ENCODE peak calls at places on chromosome 20, in four cellular contexts. One of them, this sample, is unnamed.

GRCh38 chr20:11271920-11272594 is 598.3 kb upstream of the JAG1 start:
- DNase-seq in right cardiac atrium: no peak
- DNase-seq in Karpas-422: no peak
- DNase-seq in PC-9: no peak
- DNase-seq in this sample: no peak

GRCh38 chr20:36546111-36546736 is 4.9 kb downstream of the MYL9 start:
- DNase-seq in PC-9: no peak
- DNase-seq in right cardiac atrium: no peak
- DNase-seq in Karpas-422: no peak
- DNase-seq in this sample: no peak

GRCh38 chr20:21262812-21263211 is 40.3 kb upstream of the XRN2 start:
- DNase-seq in PC-9: no peak
- DNase-seq in Karpas-422: no peak
- DNase-seq in right cardiac atrium: no peak
- DNase-seq in this sample: no peak

GRCh38 chr20:42406826-42407225 is 782.9 kb downstream of the PTPRT start:
- DNase-seq in PC-9: no peak
- DNase-seq in right cardiac atrium: no peak
- DNase-seq in Karpas-422: no peak
- DNase-seq in this sample: no peak

GRCh38 chr20:35232575-35232974 is 6.1 kb downstream of the MMP24 start:
- DNase-seq in PC-9: no peak
- DNase-seq in right cardiac atrium: no peak
- DNase-seq in Karpas-422: no peak
- DNase-seq in this sample: no peak

GRCh38 chr20:62363920-62364851 is 2.9 kb downstream of the LAMA5 start:
- DNase-seq in PC-9: peak; percentile 59
- DNase-seq in right cardiac atrium: peak; percentile 64
- DNase-seq in Karpas-422: no peak
- DNase-seq in this sample: peak; percentile 91

GRCh38 chr20:35461620-35462019 is 6.2 kb downstream of the CEP250 start:
- DNase-seq in Karpas-422: no peak
- DNase-seq in right cardiac atrium: no peak
- DNase-seq in PC-9: no peak
- DNase-seq in this sample: no peak

GRCh38 chr20:36593347-36593746 is 12.2 kb upstream of the RAB5IF start:
- DNase-seq in right cardiac atrium: no peak
- DNase-seq in Karpas-422: no peak
- DNase-seq in PC-9: no peak
- DNase-seq in this sample: no peak

GRCh38 chr20:25573288-25574251 is 11.8 kb downstream of the NINL start:
- DNase-seq in Karpas-422: no peak
- DNase-seq in right cardiac atrium: no peak
- DNase-seq in PC-9: no peak
- DNase-seq in this sample: no peak

GRCh38 chr20:19692685-19693119 is 65.4 kb upstream of the RIN2 start:
- DNase-seq in Karpas-422: peak; percentile 82
- DNase-seq in right cardiac atrium: peak; percentile 46
- DNase-seq in PC-9: peak; percentile 70
- DNase-seq in this sample: no peak

GRCh38 chr20:12287575-12287974 is 369.9 kb downstream of the BTBD3 start:
- DNase-seq in PC-9: peak; percentile 49
- DNase-seq in right cardiac atrium: no peak
- DNase-seq in Karpas-422: no peak
- DNase-seq in this sample: no peak

GRCh38 chr20:46575794-46576495 is 25.5 kb upstream of the OCSTAMP start:
- DNase-seq in right cardiac atrium: no peak
- DNase-seq in PC-9: no peak
- DNase-seq in Karpas-422: no peak
- DNase-seq in this sample: peak; percentile 55

GRCh38 chr20:62632575-62632974 is 9.7 kb upstream of the SLCO4A1 start:
- DNase-seq in Karpas-422: no peak
- DNase-seq in right cardiac atrium: no peak
- DNase-seq in PC-9: no peak
- DNase-seq in this sample: no peak

GRCh38 chr20:11686900-11687543 is 230.7 kb upstream of the BTBD3 start:
- DNase-seq in PC-9: no peak
- DNase-seq in right cardiac atrium: peak; percentile 21
- DNase-seq in Karpas-422: no peak
- DNase-seq in this sample: peak; percentile 55

GRCh38 chr20:50928469-50928868 is 2.8 kb downstream of the ADNP start:
- DNase-seq in PC-9: no peak
- DNase-seq in Karpas-422: no peak
- DNase-seq in right cardiac atrium: no peak
- DNase-seq in this sample: no peak

GRCh38 chr20:49983848-49984408 is 1.1 kb downstream of the SNAI1 start:
- DNase-seq in right cardiac atrium: no peak
- DNase-seq in PC-9: no peak
- DNase-seq in Karpas-422: peak; percentile 35
- DNase-seq in this sample: no peak

GRCh38 chr20:22385602-22386299 is 198.6 kb downstream of the FOXA2 start:
- DNase-seq in PC-9: peak; percentile 7
- DNase-seq in Karpas-422: peak; percentile 46
- DNase-seq in right cardiac atrium: no peak
- DNase-seq in this sample: no peak

GRCh38 chr20:58880441-58880840 is 27.9 kb downstream of the GNAS start:
- DNase-seq in PC-9: no peak
- DNase-seq in Karpas-422: no peak
- DNase-seq in right cardiac atrium: no peak
- DNase-seq in this sample: no peak

GRCh38 chr20:11181964-11182363 is 508.2 kb upstream of the JAG1 start:
- DNase-seq in Karpas-422: no peak
- DNase-seq in right cardiac atrium: no peak
- DNase-seq in PC-9: no peak
- DNase-seq in this sample: no peak

GRCh38 chr20:51327251-51327841 is 215.2 kb downstream of the NFATC2 start:
- DNase-seq in Karpas-422: no peak
- DNase-seq in PC-9: no peak
- DNase-seq in right cardiac atrium: no peak
- DNase-seq in this sample: no peak

GRCh38 chr20:64107736-64108457 is 532 bp upstream of the NPBWR2 start:
- DNase-seq in PC-9: no peak
- DNase-seq in Karpas-422: peak; percentile 85
- DNase-seq in right cardiac atrium: peak; percentile 9
- DNase-seq in this sample: peak; percentile 83

GRCh38 chr20:7723284-7723683 is 217.0 kb downstream of the HAO1 start:
- DNase-seq in Karpas-422: no peak
- DNase-seq in PC-9: no peak
- DNase-seq in right cardiac atrium: peak; percentile 9
- DNase-seq in this sample: no peak

GRCh38 chr20:17895641-17896246 is 72.8 kb downstream of the SNX5 start:
- DNase-seq in Karpas-422: no peak
- DNase-seq in PC-9: no peak
- DNase-seq in right cardiac atrium: peak; percentile 73
- DNase-seq in this sample: no peak

GRCh38 chr20:61210862-61211261 is 41.2 kb upstream of the CDH4 start:
- DNase-seq in Karpas-422: no peak
- DNase-seq in right cardiac atrium: no peak
- DNase-seq in PC-9: no peak
- DNase-seq in this sample: no peak

GRCh38 chr20:49045440-49046086 is 549 bp upstream of the CSE1L start:
- DNase-seq in right cardiac atrium: peak; percentile 43
- DNase-seq in Karpas-422: peak; percentile 66
- DNase-seq in PC-9: peak; percentile 6
- DNase-seq in this sample: no peak

DNA sequence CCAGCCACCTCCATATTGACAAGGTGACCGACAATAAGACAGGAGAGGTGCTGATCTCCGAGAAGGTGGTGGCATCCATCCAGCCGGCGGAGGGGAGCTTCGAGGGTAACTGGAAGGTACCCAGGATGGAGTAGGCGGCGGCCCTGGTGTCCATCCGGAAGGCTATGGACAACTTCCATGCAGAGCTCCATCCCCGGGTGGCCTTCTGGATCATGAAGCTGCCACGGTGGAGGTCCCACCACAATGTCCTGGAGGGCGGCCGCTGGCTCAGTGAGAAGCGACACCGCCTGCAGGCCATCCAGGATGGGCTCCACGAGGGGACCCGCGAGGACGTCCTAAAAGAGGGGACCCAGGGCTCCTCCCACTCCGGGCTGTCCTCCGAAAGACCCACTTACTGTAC is 17.0 kb downstream of the DEFB115 start:
- DNase-seq in Karpas-422: no peak
- DNase-seq in right cardiac atrium: no peak
- DNase-seq in PC-9: no peak
- DNase-seq in this sample: no peak
- H3K9me3 ChIP-seq in Karpas-422: peaks cover 10% of the 10 kb centered on the region
- H3K9me3 ChIP-seq in right cardiac atrium: no peaks in the 10 kb centered on the region
- H3K9me3 ChIP-seq in PC-9: peaks cover 6% of the 10 kb centered on the region
- H3K9me3 ChIP-seq in this sample: peaks cover 2% of the 10 kb centered on the region

GRCh38 chr20:24382330-24382729 is 87.1 kb upstream of the SYNDIG1 start:
- DNase-seq in PC-9: no peak
- DNase-seq in right cardiac atrium: peak; percentile 46
- DNase-seq in Karpas-422: no peak
- DNase-seq in this sample: no peak

GRCh38 chr20:24381886-24382285 is 87.5 kb upstream of the SYNDIG1 start:
- DNase-seq in PC-9: no peak
- DNase-seq in Karpas-422: no peak
- DNase-seq in right cardiac atrium: no peak
- DNase-seq in this sample: no peak

GRCh38 chr20:24382775-24383174 is 86.7 kb upstream of the SYNDIG1 start:
- DNase-seq in PC-9: no peak
- DNase-seq in Karpas-422: no peak
- DNase-seq in right cardiac atrium: no peak
- DNase-seq in this sample: no peak

GRCh38 chr20:24388828-24389325 is 80.6 kb upstream of the SYNDIG1 start:
- DNase-seq in PC-9: no peak
- DNase-seq in right cardiac atrium: no peak
- DNase-seq in Karpas-422: no peak
- DNase-seq in this sample: no peak

DNA sequence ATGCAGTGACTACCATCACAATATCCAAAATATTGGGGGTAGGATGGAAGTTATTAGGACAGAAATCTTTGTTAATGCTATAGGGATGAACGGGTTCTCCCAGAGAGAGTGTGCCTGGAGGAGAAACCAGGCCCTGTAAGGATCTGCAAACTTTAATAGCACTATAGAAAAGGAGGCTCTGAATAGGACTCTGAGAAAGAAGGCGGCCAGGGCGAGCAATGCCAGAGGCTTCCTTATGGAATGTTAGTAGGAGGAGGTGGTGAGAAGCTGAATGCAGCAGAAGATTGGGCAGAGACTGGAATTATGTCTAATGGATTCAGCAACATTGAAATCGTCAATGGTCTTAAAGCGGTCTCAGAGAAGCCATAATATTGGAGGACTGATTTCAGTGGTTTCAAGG is 84.6 kb upstream of the SYNDIG1 start:
- DNase-seq in Karpas-422: no peak
- DNase-seq in PC-9: no peak
- DNase-seq in right cardiac atrium: no peak
- DNase-seq in this sample: no peak
- H3K9me3 ChIP-seq in Karpas-422: no peaks in the 10 kb centered on the region
- H3K9me3 ChIP-seq in PC-9: no peaks in the 10 kb centered on the region
- H3K9me3 ChIP-seq in right cardiac atrium: no peaks in the 10 kb centered on the region
- H3K9me3 ChIP-seq in this sample: no peaks in the 10 kb centered on the region

GRCh38 chr20:40977218-40977617 is 51.4 kb upstream of the TOP1 start:
- DNase-seq in right cardiac atrium: no peak
- DNase-seq in PC-9: no peak
- DNase-seq in Karpas-422: no peak
- DNase-seq in this sample: no peak
- H3K9me3 ChIP-seq in right cardiac atrium: no peaks in the 10 kb centered on the region
- H3K9me3 ChIP-seq in PC-9: peaks cover 17% of the 10 kb centered on the region
- H3K9me3 ChIP-seq in Karpas-422: peaks cover 26% of the 10 kb centered on the region
- H3K9me3 ChIP-seq in this sample: peaks cover 22% of the 10 kb centered on the region

DNA sequence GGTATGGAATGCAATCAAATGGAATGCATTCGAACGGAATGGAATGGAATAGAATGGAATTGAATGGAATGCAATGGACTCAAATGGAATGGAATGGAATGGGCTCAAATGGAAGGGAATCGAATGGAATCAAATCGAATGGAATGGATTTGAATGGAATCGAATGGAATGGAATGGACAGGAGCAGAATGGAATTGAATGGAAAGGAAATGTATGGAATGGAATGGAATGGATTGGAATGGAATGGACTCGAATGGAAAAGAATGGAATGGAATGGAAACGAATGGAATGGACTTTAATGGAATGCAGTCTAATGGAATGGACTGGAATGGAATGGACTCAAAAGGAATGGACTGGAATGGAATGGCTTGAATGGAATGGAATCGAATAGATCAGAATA is 18.3 kb upstream of the DEFB115 start:
- DNase-seq in right cardiac atrium: no peak
- DNase-seq in PC-9: no peak
- DNase-seq in Karpas-422: no peak
- DNase-seq in this sample: no peak
- H3K9me3 ChIP-seq in right cardiac atrium: peaks cover 7% of the 10 kb centered on the region
- H3K9me3 ChIP-seq in PC-9: peaks cover 71% of the 10 kb centered on the region
- H3K9me3 ChIP-seq in Karpas-422: peaks cover 84% of the 10 kb centered on the region
- H3K9me3 ChIP-seq in this sample: peaks cover 78% of the 10 kb centered on the region

DNA sequence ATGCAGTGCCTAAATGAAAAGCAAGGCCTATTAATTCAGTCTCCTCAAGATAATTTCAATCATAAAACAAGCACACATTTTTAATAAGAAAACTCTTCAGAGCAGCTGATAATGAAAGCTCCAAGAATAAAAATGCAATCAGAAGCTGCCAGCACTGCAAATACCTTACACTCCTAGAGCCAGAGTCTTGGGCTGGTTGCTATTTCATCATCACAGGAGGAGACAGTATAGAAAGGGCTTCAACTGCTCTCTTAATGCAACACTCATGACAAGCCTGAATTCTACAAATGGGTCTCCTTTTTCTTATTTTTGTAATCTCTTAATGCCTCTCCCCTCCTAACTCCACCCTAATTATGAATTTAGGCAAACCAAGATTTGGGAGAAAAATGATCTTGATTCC is 11.2 kb upstream of the MC3R start:
- DNase-seq in PC-9: no peak
- DNase-seq in Karpas-422: no peak
- DNase-seq in right cardiac atrium: no peak
- DNase-seq in this sample: no peak
- H3K9me3 ChIP-seq in PC-9: peaks cover 14% of the 10 kb centered on the region
- H3K9me3 ChIP-seq in Karpas-422: peaks cover 8% of the 10 kb centered on the region
- H3K9me3 ChIP-seq in right cardiac atrium: peaks cover 7% of the 10 kb centered on the region
- H3K9me3 ChIP-seq in this sample: peaks cover 10% of the 10 kb centered on the region

GRCh38 chr20:6282642-6283041 is 159.8 kb upstream of the FERMT1 start:
- DNase-seq in right cardiac atrium: no peak
- DNase-seq in Karpas-422: no peak
- DNase-seq in PC-9: no peak
- DNase-seq in this sample: no peak
- H3K9me3 ChIP-seq in right cardiac atrium: no peaks in the 10 kb centered on the region
- H3K9me3 ChIP-seq in Karpas-422: peaks cover 4% of the 10 kb centered on the region
- H3K9me3 ChIP-seq in PC-9: no peaks in the 10 kb centered on the region
- H3K9me3 ChIP-seq in this sample: peaks cover 4% of the 10 kb centered on the region

This sample was measured in RWPE2.